ENCODE peak calls at places on chromosomes 12 and 14, in nine cellular contexts. One of them, this sample, is unnamed.

GRCh38 chr14:68687746-68688145 is 105.1 kb downstream of the ZFP36L1 start:
- DNase-seq in fibroblast of mammary gland: peak; percentile 90
- DNase-seq in right atrium auricular region: no peak
- DNase-seq in AG04450: no peak
- DNase-seq in colonic mucosa: no peak
- DNase-seq in AG09309: peak; percentile 81
- DNase-seq in astrocyte of the spinal cord: peak; percentile 93
- DNase-seq in right lobe of liver: no peak
- DNase-seq in stomach: no peak
- DNase-seq in this sample: no peak

GRCh38 chr12:2011641-2012607 is 7.7 kb upstream of the DCP1B start:
- DNase-seq in right lobe of liver: no peak
- DNase-seq in astrocyte of the spinal cord: no peak
- DNase-seq in stomach: no peak
- DNase-seq in AG04450: no peak
- DNase-seq in colonic mucosa: no peak
- DNase-seq in right atrium auricular region: no peak
- DNase-seq in fibroblast of mammary gland: no peak
- DNase-seq in AG09309: no peak
- DNase-seq in this sample: no peak

GRCh38 chr12:107163413-107163812 is 70.1 kb upstream of the CRY1 start:
- DNase-seq in AG04450: no peak
- DNase-seq in fibroblast of mammary gland: no peak
- DNase-seq in right atrium auricular region: no peak
- DNase-seq in colonic mucosa: no peak
- DNase-seq in right lobe of liver: no peak
- DNase-seq in AG09309: no peak
- DNase-seq in astrocyte of the spinal cord: no peak
- DNase-seq in stomach: no peak
- DNase-seq in this sample: no peak

GRCh38 chr12:93314177-93314497 is 63.6 kb upstream of the NUDT4 start:
- DNase-seq in stomach: no peak
- DNase-seq in AG09309: no peak
- DNase-seq in colonic mucosa: no peak
- DNase-seq in fibroblast of mammary gland: no peak
- DNase-seq in astrocyte of the spinal cord: no peak
- DNase-seq in right lobe of liver: no peak
- DNase-seq in AG04450: no peak
- DNase-seq in right atrium auricular region: no peak
- DNase-seq in this sample: no peak

GRCh38 chr12:122861586-122861970 is 26.3 kb downstream of the HIP1R start:
- DNase-seq in stomach: no peak
- DNase-seq in AG04450: no peak
- DNase-seq in AG09309: no peak
- DNase-seq in colonic mucosa: no peak
- DNase-seq in astrocyte of the spinal cord: no peak
- DNase-seq in fibroblast of mammary gland: no peak
- DNase-seq in right lobe of liver: peak; percentile 55
- DNase-seq in right atrium auricular region: no peak
- DNase-seq in this sample: no peak

GRCh38 chr12:40921563-40922163 is 229.4 kb downstream of the CNTN1 start:
- DNase-seq in AG09309: no peak
- DNase-seq in fibroblast of mammary gland: peak; percentile 33
- DNase-seq in right lobe of liver: no peak
- DNase-seq in stomach: no peak
- DNase-seq in right atrium auricular region: no peak
- DNase-seq in AG04450: no peak
- DNase-seq in colonic mucosa: no peak
- DNase-seq in astrocyte of the spinal cord: peak; percentile 29
- DNase-seq in this sample: no peak

GRCh38 chr12:64001439-64001838 is 156.9 kb downstream of the SRGAP1 start:
- DNase-seq in AG04450: no peak
- DNase-seq in fibroblast of mammary gland: peak; percentile 67
- DNase-seq in right atrium auricular region: no peak
- DNase-seq in astrocyte of the spinal cord: no peak
- DNase-seq in right lobe of liver: no peak
- DNase-seq in AG09309: no peak
- DNase-seq in stomach: no peak
- DNase-seq in colonic mucosa: no peak
- DNase-seq in this sample: no peak

GRCh38 chr14:104684449-104684821 is 5.0 kb upstream of the INF2 start:
- DNase-seq in AG09309: no peak
- DNase-seq in colonic mucosa: no peak
- DNase-seq in right atrium auricular region: no peak
- DNase-seq in fibroblast of mammary gland: no peak
- DNase-seq in right lobe of liver: no peak
- DNase-seq in stomach: no peak
- DNase-seq in astrocyte of the spinal cord: no peak
- DNase-seq in AG04450: no peak
- DNase-seq in this sample: no peak

GRCh38 chr12:132801741-132802140 is 26.9 kb downstream of the GOLGA3 start:
- DNase-seq in fibroblast of mammary gland: no peak
- DNase-seq in right atrium auricular region: no peak
- DNase-seq in astrocyte of the spinal cord: no peak
- DNase-seq in AG04450: no peak
- DNase-seq in colonic mucosa: no peak
- DNase-seq in right lobe of liver: no peak
- DNase-seq in AG09309: no peak
- DNase-seq in stomach: no peak
- DNase-seq in this sample: no peak

GRCh38 chr12:91417649-91418048 is 235.0 kb upstream of the DCN start:
- DNase-seq in astrocyte of the spinal cord: no peak
- DNase-seq in colonic mucosa: no peak
- DNase-seq in right lobe of liver: no peak
- DNase-seq in stomach: no peak
- DNase-seq in right atrium auricular region: no peak
- DNase-seq in AG04450: no peak
- DNase-seq in fibroblast of mammary gland: no peak
- DNase-seq in AG09309: no peak
- DNase-seq in this sample: no peak

GRCh38 chr14:104563191-104563741 is 16.3 kb upstream of the C14orf180 start:
- DNase-seq in fibroblast of mammary gland: no peak
- DNase-seq in AG09309: no peak
- DNase-seq in colonic mucosa: no peak
- DNase-seq in AG04450: no peak
- DNase-seq in stomach: no peak
- DNase-seq in right atrium auricular region: no peak
- DNase-seq in right lobe of liver: no peak
- DNase-seq in astrocyte of the spinal cord: no peak
- DNase-seq in this sample: no peak

GRCh38 chr14:100384819-100385813 is 62.0 kb downstream of the SLC25A47 start:
- DNase-seq in right lobe of liver: no peak
- DNase-seq in AG04450: no peak
- DNase-seq in fibroblast of mammary gland: peak; percentile 76
- DNase-seq in astrocyte of the spinal cord: peak; percentile 81
- DNase-seq in AG09309: no peak
- DNase-seq in right atrium auricular region: no peak
- DNase-seq in colonic mucosa: no peak
- DNase-seq in stomach: no peak
- DNase-seq in this sample: no peak

GRCh38 chr12:1974812-1975211 is 29.4 kb downstream of the DCP1B start:
- DNase-seq in AG09309: no peak
- DNase-seq in fibroblast of mammary gland: no peak
- DNase-seq in AG04450: no peak
- DNase-seq in right lobe of liver: no peak
- DNase-seq in right atrium auricular region: no peak
- DNase-seq in stomach: no peak
- DNase-seq in astrocyte of the spinal cord: no peak
- DNase-seq in colonic mucosa: no peak
- DNase-seq in this sample: no peak

GRCh38 chr12:71195338-71195896 is 37.6 kb upstream of the TSPAN8 start:
- DNase-seq in AG09309: no peak
- DNase-seq in right atrium auricular region: no peak
- DNase-seq in astrocyte of the spinal cord: no peak
- DNase-seq in AG04450: no peak
- DNase-seq in colonic mucosa: no peak
- DNase-seq in right lobe of liver: no peak
- DNase-seq in stomach: no peak
- DNase-seq in fibroblast of mammary gland: no peak
- DNase-seq in this sample: no peak

GRCh38 chr14:49999216-49999761 is 106.4 kb downstream of the ARF6 start:
- DNase-seq in right atrium auricular region: peak; percentile 93
- DNase-seq in stomach: peak; percentile 86
- DNase-seq in right lobe of liver: peak; percentile 73
- DNase-seq in astrocyte of the spinal cord: peak; percentile 89
- DNase-seq in AG09309: no peak
- DNase-seq in AG04450: no peak
- DNase-seq in fibroblast of mammary gland: peak; percentile 89
- DNase-seq in colonic mucosa: peak; percentile 84
- DNase-seq in this sample: peak; percentile 86

GRCh38 chr12:48788522-48788851 is 402 bp downstream of the ADCY6 start:
- DNase-seq in fibroblast of mammary gland: no peak
- DNase-seq in right atrium auricular region: no peak
- DNase-seq in colonic mucosa: no peak
- DNase-seq in AG09309: no peak
- DNase-seq in stomach: no peak
- DNase-seq in astrocyte of the spinal cord: no peak
- DNase-seq in AG04450: no peak
- DNase-seq in right lobe of liver: no peak
- DNase-seq in this sample: no peak

GRCh38 chr14:71141701-71142374 is 234.6 kb downstream of the PCNX1 start:
- DNase-seq in astrocyte of the spinal cord: peak; percentile 51
- DNase-seq in AG09309: no peak
- DNase-seq in right atrium auricular region: no peak
- DNase-seq in stomach: no peak
- DNase-seq in right lobe of liver: no peak
- DNase-seq in colonic mucosa: no peak
- DNase-seq in fibroblast of mammary gland: peak; percentile 42
- DNase-seq in AG04450: no peak
- DNase-seq in this sample: no peak

GRCh38 chr14:91897121-91897701 is 29.9 kb upstream of the TC2N start:
- DNase-seq in AG09309: peak; percentile 29
- DNase-seq in AG04450: no peak
- DNase-seq in right atrium auricular region: no peak
- DNase-seq in right lobe of liver: peak; percentile 90
- DNase-seq in colonic mucosa: no peak
- DNase-seq in stomach: peak; percentile 80
- DNase-seq in fibroblast of mammary gland: peak; percentile 75
- DNase-seq in astrocyte of the spinal cord: peak; percentile 32
- DNase-seq in this sample: no peak

GRCh38 chr14:72920008-72920407 is 6.3 kb upstream of the DCAF4 start:
- DNase-seq in astrocyte of the spinal cord: no peak
- DNase-seq in AG09309: no peak
- DNase-seq in colonic mucosa: no peak
- DNase-seq in right atrium auricular region: no peak
- DNase-seq in right lobe of liver: no peak
- DNase-seq in stomach: no peak
- DNase-seq in fibroblast of mammary gland: no peak
- DNase-seq in AG04450: no peak
- DNase-seq in this sample: no peak
- TF ChIP-seq CTCF in astrocyte of the spinal cord: peak; percentile 13
- TF ChIP-seq CTCF in AG09309: peak; percentile 4
- TF ChIP-seq CTCF in colonic mucosa: no peak
- TF ChIP-seq CTCF in right atrium auricular region: no peak
- TF ChIP-seq CTCF in right lobe of liver: no peak
- TF ChIP-seq CTCF in stomach: no peak
- TF ChIP-seq CTCF in fibroblast of mammary gland: peak; percentile 13
- TF ChIP-seq CTCF in AG04450: no peak
- TF ChIP-seq CTCF in this sample: no peak

GRCh38 chr14:61561144-61561543 is 134.2 kb upstream of the HIF1A start:
- DNase-seq in right lobe of liver: no peak
- DNase-seq in AG09309: no peak
- DNase-seq in AG04450: no peak
- DNase-seq in colonic mucosa: no peak
- DNase-seq in right atrium auricular region: no peak
- DNase-seq in fibroblast of mammary gland: peak; percentile 76
- DNase-seq in astrocyte of the spinal cord: no peak
- DNase-seq in stomach: no peak
- DNase-seq in this sample: no peak
- TF ChIP-seq CTCF in right lobe of liver: no peak
- TF ChIP-seq CTCF in AG09309: peak; percentile 48
- TF ChIP-seq CTCF in AG04450: peak; percentile 39
- TF ChIP-seq CTCF in colonic mucosa: no peak
- TF ChIP-seq CTCF in right atrium auricular region: no peak
- TF ChIP-seq CTCF in fibroblast of mammary gland: peak; percentile 43
- TF ChIP-seq CTCF in astrocyte of the spinal cord: peak; percentile 33
- TF ChIP-seq CTCF in stomach: no peak
- TF ChIP-seq CTCF in this sample: no peak

GRCh38 chr12:65121049-65121955 is at the start of gene WIF1:
- DNase-seq in stomach: peak; percentile 45
- DNase-seq in colonic mucosa: no peak
- DNase-seq in astrocyte of the spinal cord: no peak
- DNase-seq in AG04450: no peak
- DNase-seq in AG09309: no peak
- DNase-seq in right lobe of liver: peak; percentile 56
- DNase-seq in fibroblast of mammary gland: peak; percentile 4
- DNase-seq in right atrium auricular region: no peak
- DNase-seq in this sample: peak; percentile 66

GRCh38 chr12:65121956-65122469 is 908 bp upstream of the WIF1 start:
- DNase-seq in right lobe of liver: no peak
- DNase-seq in stomach: no peak
- DNase-seq in colonic mucosa: no peak
- DNase-seq in AG09309: no peak
- DNase-seq in fibroblast of mammary gland: no peak
- DNase-seq in AG04450: no peak
- DNase-seq in right atrium auricular region: no peak
- DNase-seq in astrocyte of the spinal cord: no peak
- DNase-seq in this sample: peak; percentile 7

GRCh38 chr12:65123435-65124063 is 2.4 kb upstream of the WIF1 start:
- DNase-seq in AG04450: no peak
- DNase-seq in right lobe of liver: no peak
- DNase-seq in fibroblast of mammary gland: peak; percentile 56
- DNase-seq in AG09309: no peak
- DNase-seq in right atrium auricular region: no peak
- DNase-seq in stomach: no peak
- DNase-seq in astrocyte of the spinal cord: peak; percentile 37
- DNase-seq in colonic mucosa: peak; percentile 33
- DNase-seq in this sample: peak; percentile 21

GRCh38 chr12:65125247-65125646 is 4.1 kb upstream of the WIF1 start:
- DNase-seq in right lobe of liver: no peak
- DNase-seq in AG09309: no peak
- DNase-seq in AG04450: no peak
- DNase-seq in right atrium auricular region: no peak
- DNase-seq in astrocyte of the spinal cord: no peak
- DNase-seq in colonic mucosa: no peak
- DNase-seq in fibroblast of mammary gland: no peak
- DNase-seq in stomach: no peak
- DNase-seq in this sample: no peak

GRCh38 chr12:65122661-65123060 is 1.6 kb upstream of the WIF1 start:
- DNase-seq in right lobe of liver: no peak
- DNase-seq in fibroblast of mammary gland: no peak
- DNase-seq in colonic mucosa: no peak
- DNase-seq in AG09309: no peak
- DNase-seq in stomach: no peak
- DNase-seq in right atrium auricular region: no peak
- DNase-seq in astrocyte of the spinal cord: no peak
- DNase-seq in AG04450: no peak
- DNase-seq in this sample: no peak
- TF ChIP-seq CTCF in right lobe of liver: no peak
- TF ChIP-seq CTCF in fibroblast of mammary gland: no peak
- TF ChIP-seq CTCF in colonic mucosa: no peak
- TF ChIP-seq CTCF in AG09309: no peak
- TF ChIP-seq CTCF in stomach: no peak
- TF ChIP-seq CTCF in right atrium auricular region: no peak
- TF ChIP-seq CTCF in astrocyte of the spinal cord: no peak
- TF ChIP-seq CTCF in AG04450: no peak
- TF ChIP-seq CTCF in this sample: no peak

GRCh38 chr12:25583545-25583944 is 30.5 kb upstream of the LMNTD1 start:
- DNase-seq in fibroblast of mammary gland: peak; percentile 31
- DNase-seq in colonic mucosa: no peak
- DNase-seq in right lobe of liver: no peak
- DNase-seq in right atrium auricular region: peak; percentile 69
- DNase-seq in stomach: no peak
- DNase-seq in AG09309: no peak
- DNase-seq in AG04450: no peak
- DNase-seq in astrocyte of the spinal cord: no peak
- DNase-seq in this sample: no peak
- TF ChIP-seq CTCF in fibroblast of mammary gland: peak; percentile 20
- TF ChIP-seq CTCF in colonic mucosa: no peak
- TF ChIP-seq CTCF in right lobe of liver: peak; percentile 9
- TF ChIP-seq CTCF in right atrium auricular region: peak; percentile 29
- TF ChIP-seq CTCF in stomach: no peak
- TF ChIP-seq CTCF in AG09309: no peak
- TF ChIP-seq CTCF in AG04450: no peak
- TF ChIP-seq CTCF in astrocyte of the spinal cord: peak; percentile 15
- TF ChIP-seq CTCF in this sample: no peak